ENCODE peak calls at places on chromosomes 7 and 10, in six cellular contexts. R, L, B, W, A and H are unnamed samples.

GRCh38 chr7:70193514-70193913 is 595.2 kb downstream of the AUTS2 start:
- DNase-seq in R (peak; percentile 39), L (no peak), B (no peak), W (no peak), A (peak; percentile 74), H (no peak)

GRCh38 chr7:25752967-25753791 is 398.8 kb upstream of the NFE2L3 start:
- DNase-seq in R (no peak), L (peak; percentile 5), B (no peak), W (no peak), A (no peak), H (no peak)

GRCh38 chr7:122758501-122758900 is 55.8 kb upstream of the RNF148 start:
- DNase-seq in R (no peak), L (no peak), B (no peak), W (no peak), A (peak; percentile 61), H (no peak)

GRCh38 chr10:89219512-89220218 is 12.5 kb upstream of the CH25H start:
- DNase-seq in R (no peak), L (no peak), B (no peak), W (no peak), A (no peak), H (no peak)

GRCh38 chr10:124386186-124387077 is 32.3 kb downstream of the OAT start:
- DNase-seq in R (no peak), L (no peak), B (peak; percentile 78), W (no peak), A (no peak), H (no peak)

GRCh38 chr7:130432886-130433285 is 7.9 kb downstream of the CEP41 start:
- DNase-seq in R (no peak), L (peak; percentile 9), B (no peak), W (no peak), A (no peak), H (no peak)

GRCh38 chr10:21617267-21617666 is 83.2 kb downstream of the MLLT10 start:
- DNase-seq in R (no peak), L (peak; percentile 13), B (no peak), W (no peak), A (no peak), H (no peak)

GRCh38 chr7:135910393-135911036 is 66.6 kb downstream of the MTPN start:
- DNase-seq in R (no peak), L (no peak), B (no peak), W (no peak), A (peak; percentile 1), H (no peak)

GRCh38 chr7:25849361-25850184 is 302.4 kb upstream of the NFE2L3 start:
- DNase-seq in R (peak; percentile 86), L (peak; percentile 27), B (peak; percentile 86), W (no peak), A (no peak), H (peak; percentile 48)

GRCh38 chr10:88392222-88392621 is 190.9 kb downstream of the RNLS start:
- DNase-seq in R (no peak), L (no peak), B (no peak), W (no peak), A (no peak), H (no peak)